ENCODE peak calls at places on chromosome 1, in eight cellular contexts. One of them, this sample, is unnamed. For H3K4me1, the result is how much of the 10 kb centered on the place peaks cover.

GRCh38 chr1:179924268-179924667 is 30.3 kb upstream of the CEP350 start:
- DNase-seq in mesenchymal stem cell: no peak
- DNase-seq in neuronal stem cell: no peak
- DNase-seq in fibroblast of lung: no peak
- DNase-seq in GM23248: no peak
- DNase-seq in PC-3: no peak
- DNase-seq in mesendoderm: no peak
- DNase-seq in astrocyte: no peak
- DNase-seq in this sample: no peak

GRCh38 chr1:5388622-5389021 is 603.6 kb downstream of the NPHP4 start:
- DNase-seq in mesenchymal stem cell: no peak
- DNase-seq in neuronal stem cell: no peak
- DNase-seq in fibroblast of lung: no peak
- DNase-seq in GM23248: no peak
- DNase-seq in PC-3: no peak
- DNase-seq in mesendoderm: peak
- DNase-seq in astrocyte: no peak
- DNase-seq in this sample: no peak

GRCh38 chr1:153538315-153538821 is 2.4 kb downstream of the S100A5 start:
- DNase-seq in mesenchymal stem cell: no peak
- DNase-seq in neuronal stem cell: peak
- DNase-seq in fibroblast of lung: peak
- DNase-seq in GM23248: peak
- DNase-seq in PC-3: peak
- DNase-seq in mesendoderm: peak
- DNase-seq in astrocyte: no peak
- DNase-seq in this sample: peak

GRCh38 chr1:234768569-234769283 is 158.7 kb upstream of the IRF2BP2 start:
- DNase-seq in mesenchymal stem cell: no peak
- DNase-seq in neuronal stem cell: no peak
- DNase-seq in fibroblast of lung: no peak
- DNase-seq in GM23248: no peak
- DNase-seq in PC-3: no peak
- DNase-seq in mesendoderm: no peak
- DNase-seq in astrocyte: no peak
- DNase-seq in this sample: peak

GRCh38 chr1:52614671-52615070 is 12.5 kb downstream of the GPX7 start:
- DNase-seq in mesenchymal stem cell: no peak
- DNase-seq in neuronal stem cell: no peak
- DNase-seq in fibroblast of lung: no peak
- DNase-seq in GM23248: no peak
- DNase-seq in PC-3: no peak
- DNase-seq in mesendoderm: no peak
- DNase-seq in astrocyte: no peak
- DNase-seq in this sample: no peak

GRCh38 chr1:113940365-113941244 is 11.5 kb downstream of the HIPK1 start:
- DNase-seq in mesenchymal stem cell: no peak
- DNase-seq in neuronal stem cell: no peak
- DNase-seq in fibroblast of lung: no peak
- DNase-seq in GM23248: no peak
- DNase-seq in PC-3: no peak
- DNase-seq in mesendoderm: no peak
- DNase-seq in astrocyte: no peak
- DNase-seq in this sample: no peak

GRCh38 chr1:81803423-81804103 is 2.8 kb downstream of the ADGRL2 start:
- DNase-seq in mesenchymal stem cell: peak
- DNase-seq in neuronal stem cell: peak
- DNase-seq in fibroblast of lung: peak
- DNase-seq in GM23248: peak
- DNase-seq in PC-3: no peak
- DNase-seq in mesendoderm: peak
- DNase-seq in astrocyte: peak
- DNase-seq in this sample: peak

GRCh38 chr1:85464497-85465098 is 361 bp downstream of the DDAH1 start:
- DNase-seq in mesenchymal stem cell: peak
- DNase-seq in neuronal stem cell: peak
- DNase-seq in fibroblast of lung: peak
- DNase-seq in GM23248: peak
- DNase-seq in PC-3: peak
- DNase-seq in mesendoderm: peak
- DNase-seq in astrocyte: peak
- DNase-seq in this sample: peak

GRCh38 chr1:15323351-15323988 is 76.4 kb downstream of the FHAD1 start:
- DNase-seq in mesenchymal stem cell: peak
- DNase-seq in neuronal stem cell: peak
- DNase-seq in fibroblast of lung: peak
- DNase-seq in GM23248: peak
- DNase-seq in PC-3: peak
- DNase-seq in mesendoderm: peak
- DNase-seq in astrocyte: peak
- DNase-seq in this sample: peak

GRCh38 chr1:174800221-174800791 is 199.4 kb upstream of the CACYBP start:
- DNase-seq in mesenchymal stem cell: peak
- DNase-seq in neuronal stem cell: peak
- DNase-seq in fibroblast of lung: peak
- DNase-seq in GM23248: peak
- DNase-seq in PC-3: no peak
- DNase-seq in mesendoderm: peak
- DNase-seq in astrocyte: no peak
- DNase-seq in this sample: peak

GRCh38 chr1:181674617-181675016 is 191.3 kb downstream of the CACNA1E start:
- DNase-seq in mesenchymal stem cell: no peak
- DNase-seq in neuronal stem cell: no peak
- DNase-seq in fibroblast of lung: no peak
- DNase-seq in GM23248: no peak
- DNase-seq in PC-3: no peak
- DNase-seq in mesendoderm: no peak
- DNase-seq in astrocyte: no peak
- DNase-seq in this sample: no peak

GRCh38 chr1:225155555-225155954 is 226.1 kb downstream of the DNAH14 start:
- DNase-seq in mesenchymal stem cell: no peak
- DNase-seq in neuronal stem cell: no peak
- DNase-seq in fibroblast of lung: no peak
- DNase-seq in GM23248: no peak
- DNase-seq in PC-3: no peak
- DNase-seq in mesendoderm: no peak
- DNase-seq in astrocyte: no peak
- DNase-seq in this sample: no peak

DNA sequence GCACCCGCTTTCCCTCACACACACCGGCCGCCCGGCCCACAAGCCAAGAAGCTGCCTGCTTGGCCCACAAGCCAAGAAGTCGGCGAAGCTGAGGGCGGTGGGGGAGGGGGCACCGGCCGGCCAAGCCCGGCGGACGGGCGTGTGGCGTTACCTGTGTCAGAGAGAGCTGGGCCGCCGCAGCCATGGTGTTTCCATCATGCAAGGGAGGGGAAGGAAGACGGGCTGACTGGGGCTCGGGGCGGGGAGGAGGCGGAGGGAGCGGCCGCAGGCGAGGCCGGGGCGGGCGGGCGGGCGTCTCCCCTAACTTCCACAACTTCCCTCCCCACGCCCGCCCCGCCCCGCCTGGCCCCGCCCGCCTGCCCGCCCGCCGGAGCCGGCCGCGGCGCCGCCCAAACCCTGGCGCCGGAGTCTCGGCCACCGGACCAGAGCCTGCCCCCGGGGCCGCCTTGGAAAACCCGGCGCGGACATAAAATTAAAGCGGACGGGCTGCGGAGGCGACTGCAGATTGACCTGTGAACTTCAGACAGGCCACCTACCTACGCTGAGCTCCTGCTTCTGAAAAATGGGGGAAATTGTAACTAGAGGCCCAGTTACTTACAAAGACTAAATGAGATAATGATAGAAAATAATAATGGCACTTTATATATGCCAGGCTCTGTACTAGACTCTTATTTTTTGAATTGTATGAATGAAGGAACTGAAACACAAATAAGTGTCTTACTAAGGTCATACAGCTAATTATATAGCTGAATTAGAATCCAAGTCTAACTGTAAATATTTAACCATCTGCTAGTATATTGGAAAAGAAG is at the start of gene EPS15:
- DNase-seq in mesenchymal stem cell: peak
- DNase-seq in neuronal stem cell: peak
- DNase-seq in fibroblast of lung: peak
- DNase-seq in GM23248: peak
- DNase-seq in PC-3: peak
- DNase-seq in mesendoderm: peak
- DNase-seq in astrocyte: peak
- DNase-seq in this sample: peak
- H3K9ac ChIP-seq in mesenchymal stem cell: peak
- H3K9ac ChIP-seq in neuronal stem cell: peak
- H3K9ac ChIP-seq in fibroblast of lung: peak
- H3K9ac ChIP-seq in GM23248: peak
- H3K9ac ChIP-seq in PC-3: peak
- H3K9ac ChIP-seq in mesendoderm: peak
- H3K9ac ChIP-seq in astrocyte: peak
- H3K9ac ChIP-seq in this sample: peak

DNA sequence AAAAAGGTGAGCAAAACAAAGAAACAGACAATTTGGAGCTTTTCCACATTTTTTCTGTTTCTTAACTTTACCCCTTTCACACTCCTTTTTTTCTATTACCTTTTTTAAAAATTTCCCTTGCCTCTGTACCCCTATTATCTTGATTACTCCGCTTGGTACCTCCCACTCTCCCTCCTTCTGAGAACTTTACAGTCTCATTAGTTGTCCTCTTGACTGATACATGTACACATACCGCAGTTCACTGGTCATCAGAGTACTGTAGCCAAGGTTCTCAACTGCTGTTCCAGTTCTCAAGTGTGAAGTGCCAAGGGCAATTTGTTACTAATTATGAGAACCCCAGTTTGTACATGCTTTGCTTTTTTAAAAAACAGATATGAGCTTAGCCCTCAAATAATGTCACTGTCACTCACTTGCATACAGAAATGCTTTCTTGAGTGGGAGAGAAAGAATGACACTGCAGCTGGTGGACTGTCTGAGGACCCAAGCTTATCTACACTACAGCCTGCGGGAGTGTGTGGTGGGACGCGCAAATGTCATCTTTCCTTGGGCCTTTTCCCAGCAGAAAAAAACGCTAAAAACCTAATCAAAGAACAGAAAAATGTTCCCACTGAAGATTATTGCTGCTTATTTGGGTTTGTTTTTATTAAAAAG is 160.8 kb downstream of the DISP1 start:
- DNase-seq in mesenchymal stem cell: peak
- DNase-seq in neuronal stem cell: no peak
- DNase-seq in fibroblast of lung: peak
- DNase-seq in GM23248: peak
- DNase-seq in PC-3: no peak
- DNase-seq in mesendoderm: no peak
- DNase-seq in astrocyte: peak
- DNase-seq in this sample: no peak
- H3K4me1 ChIP-seq in mesenchymal stem cell: under half
- H3K4me1 ChIP-seq in neuronal stem cell: under half
- H3K4me1 ChIP-seq in fibroblast of lung: under half
- H3K4me1 ChIP-seq in GM23248: under half
- H3K4me1 ChIP-seq in PC-3: under half
- H3K4me1 ChIP-seq in mesendoderm: under half
- H3K4me1 ChIP-seq in astrocyte: under half
- H3K4me1 ChIP-seq in this sample: under half

DNA sequence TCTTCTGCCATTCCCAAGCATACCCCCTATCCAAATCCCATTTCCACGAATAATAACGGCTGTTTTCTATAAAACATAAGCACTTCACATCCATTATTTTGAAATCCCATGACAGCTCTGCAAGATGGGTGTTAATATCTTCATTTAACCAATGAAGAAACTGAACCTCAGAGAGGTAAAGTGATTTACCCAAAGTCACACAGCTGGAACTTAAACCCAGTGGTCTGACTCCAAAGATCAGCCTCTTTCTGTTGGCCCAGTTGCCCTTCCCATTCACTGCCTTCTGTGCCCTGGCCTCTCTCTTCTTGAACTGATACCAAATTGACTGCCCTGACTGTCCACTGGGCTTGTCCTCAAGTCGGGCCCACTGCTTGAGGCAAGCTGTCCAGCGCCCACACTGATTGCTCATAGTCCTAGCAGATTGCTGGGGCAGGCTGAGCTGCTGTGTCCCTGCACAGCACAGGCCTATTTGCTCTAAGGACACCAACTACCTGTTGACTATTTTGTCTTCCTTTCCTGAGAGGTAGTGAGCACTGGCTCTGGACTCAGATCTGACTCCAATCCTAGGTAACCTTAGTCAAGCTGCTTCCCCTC is 19.3 kb downstream of the TAL1 start:
- DNase-seq in mesenchymal stem cell: no peak
- DNase-seq in neuronal stem cell: no peak
- DNase-seq in fibroblast of lung: no peak
- DNase-seq in GM23248: no peak
- DNase-seq in PC-3: no peak
- DNase-seq in mesendoderm: no peak
- DNase-seq in astrocyte: no peak
- DNase-seq in this sample: no peak
- H3K27ac ChIP-seq in mesenchymal stem cell: no peak
- H3K27ac ChIP-seq in neuronal stem cell: no peak
- H3K27ac ChIP-seq in fibroblast of lung: no peak
- H3K27ac ChIP-seq in GM23248: no peak
- H3K27ac ChIP-seq in PC-3: no peak
- H3K27ac ChIP-seq in mesendoderm: no peak
- H3K27ac ChIP-seq in astrocyte: no peak
- H3K27ac ChIP-seq in this sample: no peak

GRCh38 chr1:203199002-203199401 is 12.5 kb upstream of the CHI3L1 start:
- DNase-seq in mesenchymal stem cell: no peak
- DNase-seq in neuronal stem cell: no peak
- DNase-seq in fibroblast of lung: no peak
- DNase-seq in GM23248: no peak
- DNase-seq in PC-3: no peak
- DNase-seq in mesendoderm: no peak
- DNase-seq in astrocyte: no peak
- DNase-seq in this sample: no peak

GRCh38 chr1:203200059-203200553 is 13.6 kb upstream of the CHI3L1 start:
- DNase-seq in mesenchymal stem cell: peak
- DNase-seq in neuronal stem cell: no peak
- DNase-seq in fibroblast of lung: peak
- DNase-seq in GM23248: peak
- DNase-seq in PC-3: no peak
- DNase-seq in mesendoderm: no peak
- DNase-seq in astrocyte: peak
- DNase-seq in this sample: no peak

GRCh38 chr1:203197625-203198024 is 11.1 kb upstream of the CHI3L1 start:
- DNase-seq in mesenchymal stem cell: peak
- DNase-seq in neuronal stem cell: no peak
- DNase-seq in fibroblast of lung: peak
- DNase-seq in GM23248: peak
- DNase-seq in PC-3: no peak
- DNase-seq in mesendoderm: peak
- DNase-seq in astrocyte: peak
- DNase-seq in this sample: no peak

GRCh38 chr1:203199481-203200058 is 13.1 kb upstream of the CHI3L1 start:
- DNase-seq in mesenchymal stem cell: peak
- DNase-seq in neuronal stem cell: no peak
- DNase-seq in fibroblast of lung: no peak
- DNase-seq in GM23248: peak
- DNase-seq in PC-3: no peak
- DNase-seq in mesendoderm: no peak
- DNase-seq in astrocyte: no peak
- DNase-seq in this sample: no peak

DNA sequence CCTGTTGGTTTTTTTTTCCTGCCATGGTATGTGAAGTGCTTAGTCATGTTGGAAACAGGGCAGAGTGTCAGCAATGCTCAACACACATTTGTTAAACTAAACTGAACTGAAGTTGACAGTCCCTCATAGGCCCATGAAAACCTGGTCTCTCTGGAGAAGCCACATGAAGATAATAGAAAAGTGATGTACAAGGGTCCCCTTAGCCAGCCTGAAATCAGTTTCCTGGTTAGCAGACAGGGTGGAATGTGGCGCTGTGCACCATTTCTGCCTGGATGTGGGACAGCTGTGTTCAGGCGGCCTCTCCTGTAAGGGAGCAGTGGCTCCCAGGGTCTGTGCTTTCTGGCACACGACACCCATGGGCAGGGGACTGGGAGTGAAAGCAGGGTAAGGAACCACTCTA is 9.9 kb upstream of the CHI3L1 start:
- DNase-seq in mesenchymal stem cell: no peak
- DNase-seq in neuronal stem cell: no peak
- DNase-seq in fibroblast of lung: peak
- DNase-seq in GM23248: peak
- DNase-seq in PC-3: no peak
- DNase-seq in mesendoderm: peak
- DNase-seq in astrocyte: peak
- DNase-seq in this sample: no peak
- H3K9ac ChIP-seq in mesenchymal stem cell: peak
- H3K9ac ChIP-seq in neuronal stem cell: no peak
- H3K9ac ChIP-seq in fibroblast of lung: no peak
- H3K9ac ChIP-seq in GM23248: no peak
- H3K9ac ChIP-seq in PC-3: no peak
- H3K9ac ChIP-seq in mesendoderm: no peak
- H3K9ac ChIP-seq in astrocyte: no peak
- H3K9ac ChIP-seq in this sample: no peak

This sample was measured in colonic mucosa.